ENCODE peak calls at places on chromosomes 5 and 9, in six cellular contexts. One of them, this sample, is unnamed. For H3K4me1 and H3K9me3, the result is how much of the 10 kb centered on the place peaks cover.

GRCh38 chr5:10484774-10485141 is 43.1 kb downstream of the ROPN1L start:
- DNase-seq in vagina: no peak
- DNase-seq in H9: no peak
- DNase-seq in fibroblast of lung: no peak
- DNase-seq in prostate gland: no peak
- DNase-seq in tibial nerve: no peak
- DNase-seq in this sample: no peak

GRCh38 chr5:163696270-163696887 is 191.0 kb downstream of the MAT2B start:
- DNase-seq in vagina: no peak
- DNase-seq in H9: peak
- DNase-seq in fibroblast of lung: peak
- DNase-seq in prostate gland: peak
- DNase-seq in tibial nerve: no peak
- DNase-seq in this sample: peak

GRCh38 chr5:55895276-55895675 is 44.1 kb downstream of the IL31RA start:
- DNase-seq in vagina: no peak
- DNase-seq in H9: no peak
- DNase-seq in fibroblast of lung: no peak
- DNase-seq in prostate gland: no peak
- DNase-seq in tibial nerve: no peak
- DNase-seq in this sample: no peak

GRCh38 chr5:68264024-68264956 is 48.7 kb downstream of the PIK3R1 start:
- DNase-seq in vagina: no peak
- DNase-seq in H9: no peak
- DNase-seq in fibroblast of lung: peak
- DNase-seq in prostate gland: no peak
- DNase-seq in tibial nerve: no peak
- DNase-seq in this sample: no peak

GRCh38 chr5:60262576-60263295 is 369.2 kb upstream of the PDE4D start:
- DNase-seq in vagina: no peak
- DNase-seq in H9: no peak
- DNase-seq in fibroblast of lung: no peak
- DNase-seq in prostate gland: no peak
- DNase-seq in tibial nerve: no peak
- DNase-seq in this sample: no peak

GRCh38 chr9:92931606-92932005 is 15.7 kb upstream of the FGD3 start:
- DNase-seq in vagina: no peak
- DNase-seq in H9: no peak
- DNase-seq in fibroblast of lung: no peak
- DNase-seq in prostate gland: no peak
- DNase-seq in tibial nerve: no peak
- DNase-seq in this sample: no peak

GRCh38 chr9:124632077-124632621 is 125.0 kb upstream of the NR5A1 start:
- DNase-seq in vagina: no peak
- DNase-seq in H9: no peak
- DNase-seq in fibroblast of lung: peak
- DNase-seq in prostate gland: no peak
- DNase-seq in tibial nerve: no peak
- DNase-seq in this sample: no peak

GRCh38 chr9:71901695-71902094 is 9.3 kb downstream of the ABHD17B start:
- DNase-seq in vagina: no peak
- DNase-seq in H9: no peak
- DNase-seq in fibroblast of lung: no peak
- DNase-seq in prostate gland: no peak
- DNase-seq in tibial nerve: no peak
- DNase-seq in this sample: no peak

GRCh38 chr9:93958875-93959682 is 3.9 kb upstream of the BARX1 start:
- DNase-seq in vagina: no peak
- DNase-seq in H9: peak
- DNase-seq in fibroblast of lung: peak
- DNase-seq in prostate gland: no peak
- DNase-seq in tibial nerve: no peak
- DNase-seq in this sample: no peak

GRCh38 chr5:128870923-128871322 is 94.4 kb upstream of the SLC27A6 start:
- DNase-seq in vagina: no peak
- DNase-seq in H9: no peak
- DNase-seq in fibroblast of lung: no peak
- DNase-seq in prostate gland: no peak
- DNase-seq in tibial nerve: no peak
- DNase-seq in this sample: no peak

GRCh38 chr5:123099514-123100151 is 10.6 kb downstream of the PRDM6 start:
- DNase-seq in vagina: no peak
- DNase-seq in H9: peak
- DNase-seq in fibroblast of lung: peak
- DNase-seq in prostate gland: no peak
- DNase-seq in tibial nerve: no peak
- DNase-seq in this sample: peak

GRCh38 chr5:145683426-145683825 is 151.7 kb downstream of the PRELID2 start:
- DNase-seq in vagina: no peak
- DNase-seq in H9: no peak
- DNase-seq in fibroblast of lung: no peak
- DNase-seq in prostate gland: no peak
- DNase-seq in tibial nerve: no peak
- DNase-seq in this sample: no peak

GRCh38 chr5:124849774-124850173 is 103.3 kb upstream of the ZNF608 start:
- DNase-seq in vagina: no peak
- DNase-seq in H9: no peak
- DNase-seq in fibroblast of lung: no peak
- DNase-seq in prostate gland: no peak
- DNase-seq in tibial nerve: no peak
- DNase-seq in this sample: no peak

GRCh38 chr9:1941989-1942388 is 73.2 kb upstream of the SMARCA2 start:
- DNase-seq in vagina: no peak
- DNase-seq in H9: no peak
- DNase-seq in fibroblast of lung: no peak
- DNase-seq in prostate gland: no peak
- DNase-seq in tibial nerve: no peak
- DNase-seq in this sample: no peak

GRCh38 chr5:86864022-86864421 is 246.3 kb downstream of the COX7C start:
- DNase-seq in vagina: no peak
- DNase-seq in H9: no peak
- DNase-seq in fibroblast of lung: no peak
- DNase-seq in prostate gland: no peak
- DNase-seq in tibial nerve: no peak
- DNase-seq in this sample: no peak

GRCh38 chr9:34771023-34771422 is 61.1 kb upstream of the CCL21 start:
- DNase-seq in vagina: no peak
- DNase-seq in H9: no peak
- DNase-seq in fibroblast of lung: no peak
- DNase-seq in prostate gland: no peak
- DNase-seq in tibial nerve: no peak
- DNase-seq in this sample: no peak

GRCh38 chr9:113011911-113012381 is at the start of gene ZNF883:
- DNase-seq in vagina: no peak
- DNase-seq in H9: peak
- DNase-seq in fibroblast of lung: peak
- DNase-seq in prostate gland: no peak
- DNase-seq in tibial nerve: no peak
- DNase-seq in this sample: no peak

GRCh38 chr5:76291305-76292077 is 111.6 kb upstream of the IQGAP2 start:
- DNase-seq in vagina: no peak
- DNase-seq in H9: no peak
- DNase-seq in fibroblast of lung: no peak
- DNase-seq in prostate gland: peak
- DNase-seq in tibial nerve: no peak
- DNase-seq in this sample: no peak

GRCh38 chr9:120175031-120175430 is 404.9 kb downstream of the CDK5RAP2 start:
- DNase-seq in vagina: peak
- DNase-seq in H9: no peak
- DNase-seq in fibroblast of lung: no peak
- DNase-seq in prostate gland: no peak
- DNase-seq in tibial nerve: no peak
- DNase-seq in this sample: no peak

GRCh38 chr5:38650540-38651275 is 94.3 kb upstream of the LIFR start:
- DNase-seq in vagina: peak
- DNase-seq in H9: peak
- DNase-seq in fibroblast of lung: peak
- DNase-seq in prostate gland: no peak
- DNase-seq in tibial nerve: no peak
- DNase-seq in this sample: no peak

GRCh38 chr9:80932947-80933346 is 756.4 kb downstream of the TLE1 start:
- DNase-seq in vagina: no peak
- DNase-seq in H9: no peak
- DNase-seq in fibroblast of lung: no peak
- DNase-seq in prostate gland: peak
- DNase-seq in tibial nerve: no peak
- DNase-seq in this sample: no peak

GRCh38 chr9:7387844-7388243 is 411.7 kb downstream of the DMAC1 start:
- DNase-seq in vagina: no peak
- DNase-seq in H9: no peak
- DNase-seq in fibroblast of lung: no peak
- DNase-seq in prostate gland: no peak
- DNase-seq in tibial nerve: no peak
- DNase-seq in this sample: no peak

GRCh38 chr5:119031905-119032304 is 39.0 kb upstream of the DMXL1 start:
- DNase-seq in vagina: no peak
- DNase-seq in H9: peak
- DNase-seq in fibroblast of lung: peak
- DNase-seq in prostate gland: no peak
- DNase-seq in tibial nerve: no peak
- DNase-seq in this sample: no peak

GRCh38 chr5:6633469-6634326 is 458 bp downstream of the SRD5A1 start:
- DNase-seq in vagina: no peak
- DNase-seq in H9: peak
- DNase-seq in fibroblast of lung: no peak
- DNase-seq in prostate gland: peak
- DNase-seq in tibial nerve: no peak
- DNase-seq in this sample: peak

GRCh38 chr5:131139321-131139720 is 25.7 kb downstream of the HINT1 start:
- DNase-seq in vagina: no peak
- DNase-seq in H9: no peak
- DNase-seq in fibroblast of lung: no peak
- DNase-seq in prostate gland: no peak
- DNase-seq in tibial nerve: no peak
- DNase-seq in this sample: no peak

GRCh38 chr9:105978336-105978735 is 284.0 kb downstream of the TMEM38B start:
- DNase-seq in vagina: no peak
- DNase-seq in H9: no peak
- DNase-seq in fibroblast of lung: no peak
- DNase-seq in prostate gland: no peak
- DNase-seq in tibial nerve: no peak
- DNase-seq in this sample: no peak

GRCh38 chr9:105979359-105979758 is 285.0 kb downstream of the TMEM38B start:
- DNase-seq in vagina: no peak
- DNase-seq in H9: no peak
- DNase-seq in fibroblast of lung: no peak
- DNase-seq in prostate gland: no peak
- DNase-seq in tibial nerve: no peak
- DNase-seq in this sample: no peak

GRCh38 chr9:105973811-105974407 is 279.6 kb downstream of the TMEM38B start:
- DNase-seq in vagina: no peak
- DNase-seq in H9: no peak
- DNase-seq in fibroblast of lung: peak
- DNase-seq in prostate gland: no peak
- DNase-seq in tibial nerve: no peak
- DNase-seq in this sample: no peak

GRCh38 chr9:105976257-105976656 is 281.9 kb downstream of the TMEM38B start:
- DNase-seq in vagina: no peak
- DNase-seq in H9: no peak
- DNase-seq in fibroblast of lung: no peak
- DNase-seq in prostate gland: no peak
- DNase-seq in tibial nerve: no peak
- DNase-seq in this sample: no peak

GRCh38 chr9:105978822-105979221 is 284.5 kb downstream of the TMEM38B start:
- DNase-seq in vagina: no peak
- DNase-seq in H9: no peak
- DNase-seq in fibroblast of lung: no peak
- DNase-seq in prostate gland: no peak
- DNase-seq in tibial nerve: no peak
- DNase-seq in this sample: no peak
- H3K4me1 ChIP-seq in vagina: under half
- H3K4me1 ChIP-seq in H9: under half
- H3K4me1 ChIP-seq in fibroblast of lung: under half
- H3K4me1 ChIP-seq in prostate gland: under half
- H3K4me1 ChIP-seq in tibial nerve: under half
- H3K4me1 ChIP-seq in this sample: under half

DNA sequence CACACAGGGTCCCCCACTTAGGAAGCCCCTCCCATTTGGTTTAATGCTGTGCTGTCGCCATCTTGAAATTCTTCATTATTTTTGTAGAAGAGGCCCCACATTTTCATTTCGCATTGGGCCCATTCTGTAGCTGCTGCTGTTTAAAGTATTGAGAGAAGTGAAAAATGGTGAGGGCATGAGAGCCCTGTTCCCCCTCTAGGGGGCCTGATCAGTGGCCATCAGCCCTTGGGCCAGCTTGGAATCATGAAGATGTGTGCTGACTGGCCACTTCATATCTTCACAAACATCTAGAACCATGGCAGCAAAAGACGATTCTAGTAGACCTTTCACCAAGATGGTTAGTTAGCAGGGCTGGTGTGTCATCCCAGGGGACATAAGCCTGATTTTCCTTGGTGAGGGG is 3.3 kb downstream of the TMEM268 start:
- DNase-seq in vagina: no peak
- DNase-seq in H9: no peak
- DNase-seq in fibroblast of lung: no peak
- DNase-seq in prostate gland: no peak
- DNase-seq in tibial nerve: no peak
- DNase-seq in this sample: no peak
- TF ChIP-seq CTCF in vagina: no peak
- TF ChIP-seq CTCF in H9: no peak
- TF ChIP-seq CTCF in fibroblast of lung: no peak
- TF ChIP-seq CTCF in prostate gland: no peak
- TF ChIP-seq CTCF in tibial nerve: no peak
- TF ChIP-seq CTCF in this sample: no peak

DNA sequence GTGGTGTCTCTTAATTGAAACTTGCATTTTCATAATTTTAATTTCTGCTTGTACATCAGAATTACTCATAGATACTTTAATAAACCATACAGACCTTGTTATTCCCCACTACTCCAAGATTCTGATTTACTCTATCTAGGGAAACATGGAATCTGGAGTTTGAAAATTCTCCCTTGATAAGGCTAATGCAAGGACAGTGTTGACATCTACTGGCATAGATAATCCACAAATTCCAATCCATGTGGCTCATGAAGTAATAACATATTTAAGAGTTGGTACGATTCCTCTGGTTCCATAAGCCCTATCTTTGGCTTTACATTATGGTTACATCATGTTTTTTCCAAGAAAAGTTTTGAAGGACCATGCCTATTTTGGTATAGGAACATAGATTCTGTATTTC is 759.2 kb downstream of the TLR4 start:
- DNase-seq in vagina: no peak
- DNase-seq in H9: no peak
- DNase-seq in fibroblast of lung: no peak
- DNase-seq in prostate gland: no peak
- DNase-seq in tibial nerve: no peak
- DNase-seq in this sample: no peak
- H3K9me3 ChIP-seq in vagina: under half
- H3K9me3 ChIP-seq in H9: under half
- H3K9me3 ChIP-seq in fibroblast of lung: under half
- H3K9me3 ChIP-seq in prostate gland: under half
- H3K9me3 ChIP-seq in tibial nerve: under half
- H3K9me3 ChIP-seq in this sample: under half

GRCh38 chr9:131677051-131677444 is 62.8 kb downstream of the RAPGEF1 start:
- DNase-seq in vagina: no peak
- DNase-seq in H9: no peak
- DNase-seq in fibroblast of lung: peak
- DNase-seq in prostate gland: no peak
- DNase-seq in tibial nerve: no peak
- DNase-seq in this sample: no peak
- H3K4me1 ChIP-seq in vagina: half or more
- H3K4me1 ChIP-seq in H9: under half
- H3K4me1 ChIP-seq in fibroblast of lung: under half
- H3K4me1 ChIP-seq in prostate gland: under half
- H3K4me1 ChIP-seq in tibial nerve: under half
- H3K4me1 ChIP-seq in this sample: under half

This sample was measured in Caco-2.